ENCODE peak calls at places on chromosomes 1 and 21, in five cellular contexts. C is HT-29, E is GM12865, G is lower lobe of right lung, Z is IMR-90. R is an unnamed sample.

GRCh38 chr1:21294266-21295058 is 4.2 kb upstream of the ECE1 start:
- DNase-seq in C (peak), E (peak), G (peak), Z (no peak), R (peak)

GRCh38 chr1:53754484-53755312 is 15.7 kb upstream of the GLIS1 start:
- DNase-seq in C (peak), E (peak), G (no peak), Z (peak), R (peak)

GRCh38 chr1:218351617-218352438 is 6.7 kb downstream of the TGFB2 start:
- DNase-seq in C (no peak), E (peak), G (no peak), Z (peak), R (peak)

GRCh38 chr1:63486679-63487078 is 36.3 kb downstream of the ITGB3BP start:
- DNase-seq in C (no peak), E (no peak), G (no peak), Z (peak), R (no peak)

GRCh38 chr1:93672069-93672468 is 9.6 kb downstream of the BCAR3 start:
- DNase-seq in C (peak), E (peak), G (peak), Z (peak), R (peak)

GRCh38 chr21:45534591-45535331 is 7.5 kb downstream of the SLC19A1 start:
- DNase-seq in C (peak), E (no peak), G (peak), Z (no peak), R (no peak)

GRCh38 chr21:26057488-26058170 is 112.9 kb downstream of the APP start:
- DNase-seq in C (no peak), E (no peak), G (no peak), Z (no peak), R (no peak)

GRCh38 chr1:232868793-232869491 is 63.7 kb downstream of the MAP10 start:
- DNase-seq in C (peak), E (no peak), G (no peak), Z (peak), R (peak)

GRCh38 chr1:210236840-210237409 is 4.3 kb downstream of the SERTAD4 start:
- DNase-seq in C (no peak), E (no peak), G (no peak), Z (peak), R (peak)

GRCh38 chr1:3652538-3653285 is 396 bp downstream of the TP73 start:
- DNase-seq in C (peak), E (peak), G (no peak), Z (no peak), R (no peak)

GRCh38 chr1:21451212-21451611 is 11.3 kb downstream of the NBPF3 start:
- DNase-seq in C (no peak), E (no peak), G (no peak), Z (peak), R (peak)

GRCh38 chr1:167469280-167469965 is 48.9 kb downstream of the CD247 start:
- DNase-seq in C (no peak), E (no peak), G (no peak), Z (no peak), R (no peak)

GRCh38 chr1:212488436-212489283 is 55.9 kb downstream of the NENF start:
- DNase-seq in C (peak), E (peak), G (no peak), Z (peak), R (peak)

GRCh38 chr1:51210055-51210454 is 26.0 kb upstream of the RNF11 start:
- DNase-seq in C (no peak), E (no peak), G (no peak), Z (no peak), R (no peak)

GRCh38 chr1:165075725-165076370 is 280.7 kb downstream of the LMX1A start:
- DNase-seq in C (peak), E (peak), G (no peak), Z (peak), R (peak)

GRCh38 chr1:6111571-6111970 is 65.9 kb downstream of the KCNAB2 start:
- DNase-seq in C (no peak), E (no peak), G (peak), Z (no peak), R (no peak)

GRCh38 chr1:228471762-228472398 is 15.3 kb upstream of the RNF187 start:
- DNase-seq in C (peak), E (peak), G (no peak), Z (peak), R (peak)

GRCh38 chr1:113191579-113192076 is 118.6 kb downstream of the LRIG2 start:
- DNase-seq in C (peak), E (peak), G (no peak), Z (no peak), R (no peak)

GRCh38 chr1:239717097-239718051 is 331.0 kb downstream of the CHRM3 start:
- DNase-seq in C (peak), E (no peak), G (no peak), Z (no peak), R (no peak)

GRCh38 chr1:39900662-39901485 is 843 bp downstream of the MYCL start:
- DNase-seq in C (peak), E (no peak), G (peak), Z (peak), R (peak)

R was measured in EH.